ENCODE peak calls at places on chromosome 15, in six cellular contexts. A, T, H, I, W and J are unnamed samples.

GRCh38 chr15:82572986-82573385 is 32.7 kb upstream of the RPS17 start:
- DNase-seq in I (no peak), W (no peak), A (no peak), H (no peak), T (no peak), J (no peak)

GRCh38 chr15:42737529-42738328 is 801 bp upstream of the CDAN1 start:
- DNase-seq in T (no peak), H (no peak), I (no peak), W (peak), A (no peak), J (no peak)

GRCh38 chr15:41011055-41011815 is 58.0 kb downstream of the CHAC1 start:
- DNase-seq in A (no peak), I (no peak), H (no peak), T (no peak), W (no peak), J (no peak)

GRCh38 chr15:33540174-33540573 is 229.4 kb downstream of the RYR3 start:
- DNase-seq in T (no peak), H (no peak), W (no peak), A (no peak), I (no peak), J (no peak)

GRCh38 chr15:58355352-58355964 is 76.3 kb upstream of the LIPC start:
- DNase-seq in I (no peak), W (no peak), A (no peak), T (no peak), H (no peak), J (no peak)

GRCh38 chr15:58840048-58840447 is 68.9 kb downstream of the MINDY2 start:
- DNase-seq in H (no peak), W (no peak), A (no peak), I (no peak), T (no peak), J (no peak)

GRCh38 chr15:92886815-92887214 is 13.3 kb upstream of the CHD2 start:
- DNase-seq in T (no peak), W (no peak), A (no peak), H (no peak), I (no peak), J (no peak)

GRCh38 chr15:31069360-31070000 is 32.0 kb downstream of the TRPM1 start:
- DNase-seq in H (no peak), T (no peak), A (no peak), W (no peak), I (no peak), J (no peak)

GRCh38 chr15:48579945-48580671 is 65.4 kb downstream of the FBN1 start:
- DNase-seq in A (no peak), I (no peak), T (no peak), H (no peak), W (no peak), J (no peak)

GRCh38 chr15:43792761-43793493 is 807 bp downstream of the SERF2 start:
- DNase-seq in H (no peak), T (no peak), W (peak), A (peak), I (no peak), J (no peak)

GRCh38 chr15:42826251-42826890 is 89.4 kb upstream of the CDAN1 start:
- DNase-seq in H (no peak), W (no peak), T (no peak), A (no peak), I (no peak), J (no peak)

GRCh38 chr15:33322091-33322490 is 11.3 kb downstream of the RYR3 start:
- DNase-seq in T (no peak), I (no peak), W (no peak), A (no peak), H (no peak), J (no peak)

DNA sequence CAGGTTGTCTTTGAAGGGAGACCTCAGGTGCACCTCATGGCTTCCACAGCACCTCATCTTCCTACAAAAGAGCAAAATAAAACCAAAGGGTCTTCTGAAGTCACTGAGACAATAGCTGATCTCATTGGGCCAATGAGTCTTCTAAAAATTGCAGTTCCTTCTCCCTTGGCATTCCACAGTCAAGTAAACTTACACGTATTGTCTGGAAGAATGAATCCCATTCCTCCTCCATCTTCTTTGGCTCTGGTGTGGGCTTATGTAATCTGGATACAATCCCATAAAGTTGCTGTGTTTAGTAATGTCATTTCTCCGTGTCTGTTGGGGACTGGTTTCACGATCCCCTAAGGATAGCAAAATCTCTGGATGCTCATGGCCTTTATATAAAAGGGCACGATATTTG is 85.5 kb upstream of the CGNL1 start:
- DNase-seq in W (no peak), I (no peak), H (no peak), A (no peak), T (no peak), J (no peak)
- TF ChIP-seq POLR2AphosphoS5 in W (no peak), I (no peak), H (no peak), A (no peak), T (no peak), J (no peak)

DNA sequence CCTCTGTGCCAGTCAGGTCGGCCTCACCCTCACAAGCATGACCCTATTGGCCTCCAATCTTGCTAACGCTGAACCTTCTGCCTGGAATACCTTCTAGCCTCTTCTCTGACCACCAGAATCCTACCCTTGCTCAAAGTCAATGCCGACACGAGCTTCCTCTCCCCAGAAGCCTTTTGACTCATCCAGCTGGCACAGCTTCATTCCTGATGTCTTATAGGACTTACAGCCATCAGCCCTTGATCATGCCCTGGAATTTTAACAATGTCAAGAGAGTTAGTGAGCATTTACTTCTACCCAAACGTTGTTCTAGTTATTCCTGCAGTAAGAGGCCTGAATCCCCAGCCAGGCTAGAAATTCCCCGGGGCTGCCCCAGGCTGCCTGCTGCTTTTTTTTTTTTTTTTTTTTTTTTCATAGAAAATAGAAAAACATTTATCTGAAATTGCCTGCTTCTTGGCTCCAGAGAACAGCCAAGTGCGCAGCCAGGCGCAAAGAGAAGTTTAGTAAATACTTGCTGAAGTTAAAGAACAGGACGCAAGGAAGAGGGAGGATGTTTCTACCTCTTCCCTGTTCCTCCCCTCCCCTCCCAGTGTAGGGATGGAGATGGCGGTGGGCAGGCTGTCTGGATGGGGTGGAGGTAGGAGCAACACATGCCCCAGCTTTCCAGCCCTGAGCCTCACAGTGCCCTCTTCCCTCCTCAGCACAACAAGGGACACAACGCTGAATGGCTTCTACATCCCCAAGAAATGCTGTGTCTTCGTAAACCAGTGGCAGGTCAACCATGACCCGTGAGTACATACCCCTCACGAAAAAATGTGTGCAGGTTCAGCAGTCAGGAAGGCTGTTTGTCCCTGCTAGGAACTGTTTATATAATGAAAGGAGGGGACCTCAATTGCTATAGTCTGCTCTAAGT is 4.1 kb downstream of the CYP1A2 start:
- DNase-seq in W (no peak), T (no peak), A (no peak), I (no peak), H (no peak), J (no peak)
- TF ChIP-seq POLR2AphosphoS5 in W (no peak), T (no peak), A (no peak), I (no peak), H (no peak), J (no peak)

GRCh38 chr15:86973284-86973844 is 893.7 kb downstream of the AGBL1 start:
- DNase-seq in A (no peak), I (no peak), T (no peak), W (no peak), H (no peak), J (no peak)

DNA sequence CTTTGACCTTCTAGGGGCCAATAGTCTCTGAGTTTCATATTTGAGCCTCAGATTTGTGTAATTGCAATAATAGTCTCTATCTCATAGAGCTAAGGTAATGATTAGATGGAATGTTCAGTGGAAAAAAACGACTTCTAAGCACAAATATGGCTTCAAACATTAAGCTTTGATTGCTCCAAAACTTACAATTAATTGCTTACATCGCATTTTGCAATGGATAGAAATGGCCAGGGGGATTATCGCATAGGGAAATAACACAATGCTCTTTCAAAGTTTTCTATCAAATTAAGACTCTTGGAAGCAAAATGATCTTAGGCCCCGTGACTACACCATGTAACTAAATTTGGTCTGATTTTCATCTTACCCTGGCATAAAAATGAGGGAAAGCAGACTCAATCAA is 888.6 kb downstream of the AGBL1 start:
- DNase-seq in I (no peak), H (no peak), W (no peak), T (no peak), A (no peak), J (no peak)
- TF ChIP-seq POLR2AphosphoS5 in I (no peak), H (no peak), W (no peak), T (no peak), A (no peak), J (no peak)

DNA sequence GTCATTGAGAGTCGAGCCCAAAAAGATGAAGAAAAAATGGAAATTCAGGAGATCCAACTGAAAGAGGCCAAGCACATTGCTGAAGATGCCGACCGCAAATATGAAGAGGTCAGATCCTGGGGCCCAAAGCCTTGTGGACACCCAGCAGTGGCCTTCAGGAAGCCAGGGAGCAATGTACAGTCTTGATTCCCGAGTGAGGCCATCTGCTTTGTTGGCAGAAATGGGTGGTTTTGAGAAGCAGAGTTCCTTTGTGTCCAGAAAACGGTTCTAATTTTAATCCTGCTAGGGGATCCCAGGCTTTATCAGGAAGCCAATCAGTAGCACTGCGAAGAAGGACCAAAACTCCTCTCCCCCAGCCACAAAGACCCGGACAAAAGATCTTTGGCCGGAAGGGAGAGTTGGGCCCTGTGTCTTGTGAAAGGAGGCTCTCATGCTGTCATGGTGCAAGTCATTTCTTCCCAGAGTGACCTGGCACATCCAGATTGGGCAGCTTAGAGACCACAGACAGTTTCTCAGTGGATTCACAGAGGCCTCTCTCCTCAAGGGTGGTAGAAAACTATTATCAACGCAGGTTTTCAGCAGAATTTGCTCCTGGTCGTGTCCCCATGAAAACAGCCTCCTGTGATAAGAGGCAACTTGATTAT is 17.1 kb downstream of the TPM1 start:
- DNase-seq in A (no peak), T (no peak), H (no peak), I (no peak), W (no peak), J (no peak)
- TF ChIP-seq POLR2AphosphoS5 in A (no peak), T (no peak), H (no peak), I (no peak), W (no peak), J (no peak)

GRCh38 chr15:55237219-55238130 is 40.7 kb upstream of the RSL24D1 start:
- DNase-seq in A (no peak), W (no peak), T (no peak), H (no peak), I (no peak), J (no peak)
- TF ChIP-seq POLR2AphosphoS5 in A (no peak), W (peak), T (no peak), H (no peak), I (no peak), J (no peak)

GRCh38 chr15:90962021-90962420 is 7.3 kb downstream of the RCCD1 start:
- DNase-seq in H (no peak), I (no peak), T (no peak), A (no peak), W (no peak), J (no peak)
- TF ChIP-seq POLR2AphosphoS5 in H (no peak), I (no peak), T (no peak), A (no peak), W (no peak), J (no peak)

GRCh38 chr15:39442898-39443297 is 138.0 kb upstream of the THBS1 start:
- DNase-seq in W (no peak), I (no peak), T (no peak), H (no peak), A (no peak), J (no peak)

GRCh38 chr15:39447881-39448280 is 133.0 kb upstream of the THBS1 start:
- DNase-seq in H (no peak), W (no peak), A (no peak), T (no peak), I (no peak), J (no peak)

GRCh38 chr15:39443659-39444219 is 137.1 kb upstream of the THBS1 start:
- DNase-seq in W (no peak), H (no peak), T (no peak), A (no peak), I (no peak), J (no peak)

GRCh38 chr15:39447431-39447830 is 133.4 kb upstream of the THBS1 start:
- DNase-seq in W (no peak), A (no peak), H (no peak), T (no peak), I (no peak), J (no peak)

DNA sequence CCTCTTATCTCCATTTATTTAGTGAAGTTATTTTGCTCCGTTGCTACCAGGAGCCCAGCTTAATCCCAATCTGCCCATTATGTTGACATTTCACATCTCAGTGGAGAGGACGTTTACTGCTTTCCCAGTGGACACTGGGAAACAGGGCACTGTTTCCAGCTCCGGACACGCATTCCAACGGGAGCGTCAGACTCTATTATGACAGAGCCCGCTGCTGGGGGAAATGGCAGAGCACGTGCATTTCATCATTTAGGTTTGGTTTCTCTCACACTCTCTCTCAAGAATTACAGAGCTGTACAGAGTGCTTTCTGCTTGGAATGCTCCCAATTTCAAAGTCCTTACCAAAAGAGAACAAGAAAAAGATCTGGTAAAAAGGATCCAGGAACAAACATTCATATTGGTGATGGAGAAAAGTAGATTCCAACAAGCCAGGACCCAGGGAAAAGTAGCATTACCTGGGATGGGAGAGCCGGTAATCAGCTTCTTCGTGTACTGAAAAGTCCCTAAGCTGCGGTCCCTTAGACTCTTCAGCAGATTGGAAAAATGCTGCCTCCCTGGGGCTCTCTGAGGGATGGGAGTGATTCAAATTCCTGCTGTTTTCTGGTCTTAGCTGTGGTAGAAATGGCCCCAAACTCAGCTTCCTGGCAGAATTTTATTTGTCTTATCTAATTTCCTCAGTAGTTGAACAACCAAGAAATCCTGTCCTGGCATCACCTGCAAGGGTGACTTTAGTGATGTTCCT is 136.0 kb upstream of the THBS1 start:
- DNase-seq in T (no peak), W (no peak), H (no peak), A (no peak), I (no peak), J (no peak)
- TF ChIP-seq POLR2AphosphoS5 in T (no peak), W (no peak), H (no peak), A (no peak), I (no peak), J (no peak)

DNA sequence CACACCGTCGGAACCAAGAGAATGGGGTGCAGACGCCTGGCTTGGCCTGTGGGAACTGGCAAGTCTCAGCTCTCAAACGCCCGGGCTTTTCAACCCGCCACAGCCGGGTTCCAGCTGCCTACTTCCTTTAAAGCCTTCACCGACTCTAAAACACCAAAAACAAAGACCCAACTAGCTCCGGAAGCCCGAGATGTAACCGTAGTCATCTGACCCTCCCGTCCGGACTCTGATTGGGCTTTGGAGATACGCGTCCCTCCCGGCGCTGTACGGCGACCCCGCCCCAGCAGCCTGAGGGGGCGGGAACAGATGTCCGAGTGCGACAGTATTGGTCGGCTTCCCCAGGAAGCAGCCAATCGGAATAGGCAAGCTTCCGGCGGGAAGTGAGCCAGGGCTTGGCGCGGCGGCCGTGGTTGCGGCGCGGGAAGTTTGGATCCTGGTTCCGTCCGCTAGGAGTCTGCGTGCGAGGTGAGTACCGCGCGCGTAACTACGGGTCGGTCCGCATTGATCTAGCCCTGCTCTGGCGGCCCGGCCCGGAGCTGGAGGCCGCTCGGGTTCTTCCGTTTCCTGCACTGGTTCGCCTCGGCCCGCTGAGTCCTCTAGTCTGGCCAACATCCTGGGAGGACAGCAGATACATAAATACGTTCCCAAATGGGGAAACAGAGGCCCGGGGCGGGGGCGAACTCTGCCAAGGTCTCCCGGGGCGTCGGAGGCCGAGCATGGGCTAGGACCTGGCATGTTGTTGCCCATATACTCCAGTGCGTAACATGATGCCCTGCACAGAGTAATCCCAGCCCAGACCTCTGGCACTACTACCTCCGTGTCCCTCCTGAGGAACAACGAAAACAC is at the start of gene BLM:
- DNase-seq in T (peak), I (peak), A (peak), H (peak), W (peak), J (peak)
- TF ChIP-seq POLR2AphosphoS5 in T (peak), I (peak), A (peak), H (peak), W (peak), J (peak)

GRCh38 chr15:39969871-39970270 is 36.0 kb downstream of the EIF2AK4 start:
- DNase-seq in T (no peak), I (no peak), A (no peak), H (no peak), W (peak), J (no peak)
- TF ChIP-seq POLR2AphosphoS5 in T (no peak), I (no peak), A (no peak), H (no peak), W (peak), J (peak)